ENCODE peak calls at places on chromosomes 16 and 17, in eight cellular contexts. E, I, X, U, A, S, Y and O are unnamed samples.

GRCh38 chr17:61574542-61575351 is 16.3 kb downstream of the NACA2 start:
- DNase-seq in X (no peak), I (no peak), E (peak), Y (peak), U (peak), A (no peak), S (no peak), O (no peak)

GRCh38 chr17:429589-429988 is 77.0 kb upstream of the RPH3AL start:
- DNase-seq in S (no peak), Y (no peak), U (no peak), X (no peak), A (no peak), I (no peak), E (no peak), O (no peak)

GRCh38 chr17:43548689-43549379 is 2.7 kb upstream of the ETV4 start:
- DNase-seq in Y (no peak), X (no peak), A (no peak), U (no peak), E (no peak), S (no peak), I (no peak), O (no peak)

GRCh38 chr17:30000755-30001257 is 59.4 kb downstream of the EFCAB5 start:
- DNase-seq in U (no peak), E (no peak), A (no peak), X (no peak), I (no peak), Y (no peak), S (no peak), O (no peak)

GRCh38 chr17:39219647-39220154 is 6.0 kb downstream of the STAC2 start:
- DNase-seq in E (no peak), Y (no peak), I (no peak), S (no peak), X (no peak), A (no peak), U (no peak), O (no peak)

GRCh38 chr16:81693047-81693446 is 86.0 kb upstream of the PLCG2 start:
- DNase-seq in I (no peak), S (no peak), Y (no peak), X (no peak), U (no peak), A (no peak), E (no peak), O (peak)

GRCh38 chr17:83032781-83033180 is 46.6 kb upstream of the METRNL start:
- DNase-seq in E (no peak), Y (no peak), U (no peak), X (no peak), S (no peak), A (no peak), I (no peak), O (no peak)

GRCh38 chr16:72198021-72198420 is 26.1 kb upstream of the PMFBP1 start:
- DNase-seq in X (no peak), U (peak), E (peak), A (no peak), S (peak), Y (peak), I (no peak), O (no peak)

GRCh38 chr16:51268237-51268636 is 117.2 kb upstream of the SALL1 start:
- DNase-seq in Y (no peak), A (no peak), U (no peak), S (no peak), X (no peak), I (no peak), E (no peak), O (no peak)

GRCh38 chr17:4880850-4881249 is 18.5 kb upstream of the C17orf107 start:
- DNase-seq in S (no peak), I (no peak), E (no peak), A (no peak), Y (no peak), X (no peak), U (no peak), O (no peak)

GRCh38 chr16:1197237-1197866 is 27.7 kb downstream of the TPSG1 start:
- DNase-seq in A (no peak), Y (peak), I (no peak), E (peak), S (no peak), X (no peak), U (peak), O (no peak)

GRCh38 chr17:57461082-57461481 is 204.8 kb downstream of the MSI2 start:
- DNase-seq in X (no peak), A (no peak), Y (no peak), E (no peak), I (no peak), U (no peak), S (no peak), O (no peak)